ENCODE peak calls at places on chromosomes 5 and 9, in four cellular contexts. E, S, W and M are unnamed samples.

GRCh38 chr5:72238712-72239445 is 81.2 kb downstream of the MRPS27 start:
- DNase-seq in E (no peak), S (no peak), W (no peak), M (no peak)

GRCh38 chr5:134420326-134420725 is 8.6 kb upstream of the CDKN2AIPNL start:
- DNase-seq in E (peak; percentile 25), S (no peak), W (no peak), M (no peak)

GRCh38 chr9:81825831-81826540 is 102.2 kb upstream of the SPATA31D4 start:
- DNase-seq in E (no peak), S (no peak), W (no peak), M (no peak)

GRCh38 chr5:15627109-15627508 is 127.1 kb downstream of the FBXL7 start:
- DNase-seq in E (no peak), S (no peak), W (no peak), M (no peak)

GRCh38 chr9:100098241-100098886 is 436 bp downstream of the ERP44 start:
- DNase-seq in E (peak; percentile 47), S (peak; percentile 82), W (peak; percentile 41), M (peak; percentile 71)

GRCh38 chr5:171676286-171676944 is 109.2 kb upstream of the SMIM23 start:
- DNase-seq in E (no peak), S (no peak), W (no peak), M (no peak)

GRCh38 chr9:120109242-120109641 is 470.7 kb downstream of the CDK5RAP2 start:
- DNase-seq in E (no peak), S (peak; percentile 28), W (no peak), M (no peak)

GRCh38 chr5:96483878-96484277 is 50.8 kb upstream of the PCSK1 start:
- DNase-seq in E (peak; percentile 16), S (no peak), W (peak; percentile 23), M (no peak)

GRCh38 chr5:5331838-5332237 is 90.6 kb upstream of the ICE1 start:
- DNase-seq in E (no peak), S (no peak), W (no peak), M (no peak)

GRCh38 chr9:131707677-131708612 is 31.9 kb downstream of the RAPGEF1 start:
- DNase-seq in E (peak; percentile 82), S (no peak), W (no peak), M (no peak)

GRCh38 chr9:31389075-31389474 is 995.4 kb upstream of the ACO1 start:
- DNase-seq in E (no peak), S (no peak), W (no peak), M (no peak)

GRCh38 chr5:76427481-76428140 is 24.5 kb downstream of the IQGAP2 start:
- DNase-seq in E (no peak), S (no peak), W (no peak), M (no peak)

GRCh38 chr5:172463031-172463430 is 8.7 kb upstream of the SH3PXD2B start:
- DNase-seq in E (no peak), S (no peak), W (no peak), M (no peak)

GRCh38 chr9:84711398-84711777 is 41.9 kb downstream of the NTRK2 start:
- DNase-seq in E (no peak), S (peak; percentile 26), W (no peak), M (no peak)

GRCh38 chr5:126373621-126374416 is 49.4 kb upstream of the GRAMD2B start:
- DNase-seq in E (peak; percentile 91), S (no peak), W (no peak), M (no peak)

GRCh38 chr9:132878695-132879064 is at the start of gene SPACA9:
- DNase-seq in E (peak; percentile 5), S (peak; percentile 21), W (peak; percentile 29), M (peak; percentile 85)